ENCODE peak calls at places on chromosomes 4 and X, in six cellular contexts. C is foreskin fibroblast, F is NCI-H774, J is occipital lobe, L is T-cell, G is HT1080. V is an unnamed sample.

GRCh38 chr4:182862921-182863320 is 54.3 kb downstream of the DCTD start:
- DNase-seq in C (no peak), F (peak; percentile 54), J (no peak), L (no peak), G (no peak), V (no peak)

GRCh38 chr4:52750819-52751348 is 341 bp downstream of the ERVMER34-1 start:
- DNase-seq in C (peak; percentile 44), F (peak; percentile 34), J (no peak), L (no peak), G (no peak), V (peak; percentile 27)

GRCh38 chrX:13179100-13179499 is 134.7 kb upstream of the FAM9C start:
- DNase-seq in C (no peak), F (no peak), J (no peak), L (no peak), G (no peak), V (no peak)

GRCh38 chrX:105821471-105822081 is 763 bp upstream of the NRK start:
- DNase-seq in C (peak; percentile 47), F (no peak), J (no peak), L (no peak), G (no peak), V (no peak)

GRCh38 chr4:167452922-167453321 is 218.6 kb upstream of the SPOCK3 start:
- DNase-seq in C (no peak), F (no peak), J (no peak), L (no peak), G (no peak), V (no peak)

GRCh38 chr4:73709461-73710033 is 30.8 kb upstream of the CXCL8 start:
- DNase-seq in C (no peak), F (no peak), J (no peak), L (no peak), G (no peak), V (no peak)

GRCh38 chrX:153662266-153662665 is 11.3 kb downstream of the PNCK start:
- DNase-seq in C (peak; percentile 44), F (no peak), J (no peak), L (peak; percentile 15), G (peak; percentile 36), V (no peak)

GRCh38 chrX:34487364-34487763 is 169.7 kb downstream of the TMEM47 start:
- DNase-seq in C (no peak), F (no peak), J (no peak), L (no peak), G (no peak), V (no peak)

GRCh38 chr4:148822572-148823418 is 380.6 kb upstream of the NR3C2 start:
- DNase-seq in C (no peak), F (no peak), J (no peak), L (no peak), G (no peak), V (no peak)

GRCh38 chr4:158193171-158193749 is 17.0 kb upstream of the TMEM144 start:
- DNase-seq in C (peak; percentile 47), F (peak; percentile 11), J (no peak), L (no peak), G (peak; percentile 38), V (peak; percentile 24)

GRCh38 chr4:184991860-184992259 is 26.4 kb upstream of the HELT start:
- DNase-seq in C (no peak), F (no peak), J (no peak), L (no peak), G (no peak), V (no peak)

GRCh38 chr4:123121241-123121907 is 199.0 kb upstream of the NUDT6 start:
- DNase-seq in C (peak; percentile 68), F (no peak), J (no peak), L (no peak), G (peak; percentile 66), V (no peak)

GRCh38 chrX:152575331-152575730 is 62.4 kb upstream of the GABRQ start:
- DNase-seq in C (no peak), F (no peak), J (no peak), L (no peak), G (peak; percentile 24), V (no peak)

GRCh38 chr4:128451270-128451905 is 163.8 kb upstream of the PGRMC2 start:
- DNase-seq in C (no peak), F (no peak), J (no peak), L (no peak), G (no peak), V (no peak)

GRCh38 chr4:7140692-7141069 is 51.7 kb upstream of the SORCS2 start:
- DNase-seq in C (no peak), F (no peak), J (no peak), L (no peak), G (no peak), V (no peak)

GRCh38 chr4:163895369-163896005 is 401.0 kb downstream of the TMA16 start:
- DNase-seq in C (no peak), F (no peak), J (no peak), L (peak; percentile 38), G (no peak), V (no peak)

GRCh38 chrX:24859211-24859841 is 156.4 kb downstream of the ARX start:
- DNase-seq in C (no peak), F (no peak), J (no peak), L (no peak), G (no peak), V (no peak)

GRCh38 chr4:122384245-122384644 is 5.4 kb downstream of the ADAD1 start:
- DNase-seq in C (no peak), F (no peak), J (no peak), L (no peak), G (no peak), V (no peak)

GRCh38 chrX:109886122-109886761 is 116.7 kb upstream of the TMEM164 start:
- DNase-seq in C (peak; percentile 72), F (peak; percentile 5), J (no peak), L (no peak), G (peak; percentile 53), V (peak; percentile 70)

GRCh38 chr4:3235030-3235345 is 14.0 kb upstream of the MSANTD1 start:
- DNase-seq in C (no peak), F (no peak), J (no peak), L (no peak), G (no peak), V (no peak)

GRCh38 chrX:7159132-7159861 is 11.3 kb upstream of the PUDP start:
- DNase-seq in C (peak; percentile 66), F (no peak), J (no peak), L (no peak), G (peak; percentile 54), V (peak; percentile 19)

GRCh38 chr4:73698217-73698616 is 42.2 kb upstream of the CXCL8 start:
- DNase-seq in C (peak; percentile 73), F (no peak), J (no peak), L (no peak), G (no peak), V (peak; percentile 12)

GRCh38 chrX:150536455-150537116 is 31.8 kb upstream of the MTM1 start:
- DNase-seq in C (no peak), F (no peak), J (no peak), L (no peak), G (no peak), V (no peak)

GRCh38 chrX:139120760-139121159 is 409.2 kb upstream of the FGF13 start:
- DNase-seq in C (no peak), F (no peak), J (no peak), L (no peak), G (peak; percentile 84), V (no peak)

GRCh38 chrX:149198980-149199732 is 305.9 kb downstream of the IDS start:
- DNase-seq in C (no peak), F (no peak), J (no peak), L (no peak), G (no peak), V (no peak)